ENCODE peak calls at places on chromosome 7, in seven cellular contexts. W is brain microvascular endothelial cell, K is heart right ventricle, L is AG04450, H is H1, O is psoas muscle, G is heart left ventricle. I is an unnamed sample. For H3K27me3, the result is how much of the 10 kb centered on the place peaks cover.

GRCh38 chr7:101127460-101128039 is 646 bp downstream of the SERPINE1 start:
- DNase-seq in W (no peak), K (no peak), L (no peak), H (no peak), O (no peak), G (no peak), I (no peak)

GRCh38 chr7:76369011-76369410 is 10.2 kb upstream of the YWHAG start:
- DNase-seq in W (no peak), K (no peak), L (no peak), H (no peak), O (no peak), G (no peak), I (no peak)

GRCh38 chr7:2403718-2404648 is 572 bp downstream of the CHST12 start:
- DNase-seq in W (peak), K (no peak), L (no peak), H (no peak), O (peak), G (peak), I (peak)

GRCh38 chr7:158175779-158176178 is 411.8 kb downstream of the PTPRN2 start:
- DNase-seq in W (no peak), K (no peak), L (no peak), H (no peak), O (no peak), G (no peak), I (peak)

GRCh38 chr7:17506601-17507000 is 208.1 kb downstream of the AHR start:
- DNase-seq in W (no peak), K (no peak), L (no peak), H (no peak), O (no peak), G (no peak), I (no peak)

GRCh38 chr7:127996253-127997071 is 34.8 kb downstream of the LRRC4 start:
- DNase-seq in W (no peak), K (no peak), L (no peak), H (no peak), O (no peak), G (no peak), I (no peak)

GRCh38 chr7:119969054-119969453 is 303.9 kb upstream of the KCND2 start:
- DNase-seq in W (no peak), K (no peak), L (no peak), H (no peak), O (no peak), G (no peak), I (no peak)

GRCh38 chr7:24378871-24379608 is 95.0 kb downstream of the NPY start:
- DNase-seq in W (peak), K (no peak), L (peak), H (no peak), O (no peak), G (no peak), I (no peak)

GRCh38 chr7:42099076-42099836 is 137.8 kb downstream of the GLI3 start:
- DNase-seq in W (no peak), K (no peak), L (no peak), H (no peak), O (no peak), G (no peak), I (no peak)

GRCh38 chr7:2260820-2261219 is 18.8 kb downstream of the NUDT1 start:
- DNase-seq in W (no peak), K (no peak), L (no peak), H (no peak), O (no peak), G (no peak), I (no peak)

GRCh38 chr7:132255084-132255483 is 321.2 kb downstream of the PLXNA4 start:
- DNase-seq in W (no peak), K (no peak), L (no peak), H (no peak), O (no peak), G (no peak), I (no peak)

GRCh38 chr7:50795831-50796230 is 13.1 kb upstream of the GRB10 start:
- DNase-seq in W (no peak), K (no peak), L (no peak), H (no peak), O (no peak), G (no peak), I (no peak)

GRCh38 chr7:2270495-2270894 is 28.5 kb downstream of the NUDT1 start:
- DNase-seq in W (no peak), K (no peak), L (no peak), H (no peak), O (no peak), G (no peak), I (no peak)

GRCh38 chr7:47045592-47045991 is 536.3 kb downstream of the TNS3 start:
- DNase-seq in W (peak), K (no peak), L (no peak), H (no peak), O (no peak), G (no peak), I (no peak)

GRCh38 chr7:132455306-132455705 is 121.0 kb downstream of the PLXNA4 start:
- DNase-seq in W (no peak), K (no peak), L (no peak), H (no peak), O (no peak), G (no peak), I (no peak)

GRCh38 chr7:43649755-43650274 is 66.9 kb downstream of the STK17A start:
- DNase-seq in W (no peak), K (no peak), L (no peak), H (no peak), O (no peak), G (no peak), I (no peak)

GRCh38 chr7:77838929-77839491 is 40.4 kb downstream of the PHTF2 start:
- DNase-seq in W (no peak), K (no peak), L (no peak), H (no peak), O (no peak), G (no peak), I (no peak)

GRCh38 chr7:151381333-151382078 is 28.3 kb downstream of the WDR86 start:
- DNase-seq in W (no peak), K (no peak), L (no peak), H (no peak), O (no peak), G (no peak), I (no peak)

GRCh38 chr7:80637911-80638765 is at the start of gene CD36:
- DNase-seq in W (no peak), K (peak), L (no peak), H (no peak), O (no peak), G (peak), I (no peak)

GRCh38 chr7:51029586-51030230 is 247.0 kb upstream of the GRB10 start:
- DNase-seq in W (peak), K (no peak), L (peak), H (no peak), O (no peak), G (no peak), I (no peak)

GRCh38 chr7:64992971-64993370 is 2.1 kb upstream of the ZNF117 start:
- DNase-seq in W (no peak), K (no peak), L (no peak), H (no peak), O (no peak), G (no peak), I (no peak)

GRCh38 chr7:134995239-134996096 is 9.2 kb downstream of the AGBL3 start:
- DNase-seq in W (no peak), K (no peak), L (no peak), H (no peak), O (no peak), G (no peak), I (no peak)

GRCh38 chr7:47669178-47669878 is 87.4 kb upstream of the TNS3 start:
- DNase-seq in W (peak), K (peak), L (peak), H (no peak), O (peak), G (peak), I (peak)

GRCh38 chr7:155985518-155986427 is 173.5 kb upstream of the SHH start:
- DNase-seq in W (no peak), K (no peak), L (no peak), H (no peak), O (no peak), G (no peak), I (no peak)

GRCh38 chr7:76997381-76998262 is 34.5 kb downstream of the SPDYE17 start:
- DNase-seq in W (no peak), K (no peak), L (no peak), H (no peak), O (no peak), G (no peak), I (no peak)

GRCh38 chr7:80588591-80588990 is 49.9 kb upstream of the CD36 start:
- DNase-seq in W (no peak), K (no peak), L (no peak), H (no peak), O (no peak), G (no peak), I (no peak)

GRCh38 chr7:138538518-138538917 is 78.5 kb downstream of the TRIM24 start:
- DNase-seq in W (peak), K (no peak), L (peak), H (no peak), O (no peak), G (no peak), I (no peak)

GRCh38 chr7:100369105-100369504 is 4.2 kb upstream of the PILRA start:
- DNase-seq in W (no peak), K (peak), L (no peak), H (no peak), O (peak), G (peak), I (peak)

GRCh38 chr7:12386237-12386839 is 17.3 kb downstream of the VWDE start:
- DNase-seq in W (no peak), K (no peak), L (no peak), H (no peak), O (no peak), G (no peak), I (no peak)

GRCh38 chr7:151727579-151728285 is 149.2 kb downstream of the PRKAG2 start:
- DNase-seq in W (peak), K (peak), L (peak), H (peak), O (peak), G (peak), I (peak)

GRCh38 chr7:95324396-95324795 is at the start of gene PON1:
- DNase-seq in W (no peak), K (no peak), L (no peak), H (no peak), O (no peak), G (no peak), I (no peak)

GRCh38 chr7:146175716-146176115 is 59.1 kb downstream of the CNTNAP2 start:
- DNase-seq in W (peak), K (no peak), L (no peak), H (no peak), O (no peak), G (no peak), I (no peak)
- TF ChIP-seq CTCF in W (peak), K (no peak), L (no peak), H (no peak), O (no peak), G (no peak), I (no peak)

GRCh38 chr7:27236053-27236410 is 6.6 kb upstream of the EVX1 start:
- DNase-seq in W (no peak), K (no peak), L (no peak), H (no peak), O (no peak), G (no peak), I (no peak)
- H3K27me3 ChIP-seq in W (half or more), K (half or more), L (half or more), H (half or more), O (under half), G (half or more), I (under half)

GRCh38 chr7:98235901-98236300 is 16.1 kb downstream of the TECPR1 start:
- DNase-seq in W (no peak), K (no peak), L (no peak), H (no peak), O (peak), G (no peak), I (no peak)

GRCh38 chr7:98232799-98233198 is 19.2 kb downstream of the TECPR1 start:
- DNase-seq in W (no peak), K (no peak), L (no peak), H (no peak), O (no peak), G (no peak), I (no peak)

GRCh38 chr7:98233241-98234070 is 18.6 kb downstream of the TECPR1 start:
- DNase-seq in W (no peak), K (no peak), L (no peak), H (no peak), O (no peak), G (no peak), I (no peak)

GRCh38 chr7:98236366-98237185 is 15.5 kb downstream of the TECPR1 start:
- DNase-seq in W (no peak), K (no peak), L (no peak), H (no peak), O (peak), G (no peak), I (no peak)

DNA sequence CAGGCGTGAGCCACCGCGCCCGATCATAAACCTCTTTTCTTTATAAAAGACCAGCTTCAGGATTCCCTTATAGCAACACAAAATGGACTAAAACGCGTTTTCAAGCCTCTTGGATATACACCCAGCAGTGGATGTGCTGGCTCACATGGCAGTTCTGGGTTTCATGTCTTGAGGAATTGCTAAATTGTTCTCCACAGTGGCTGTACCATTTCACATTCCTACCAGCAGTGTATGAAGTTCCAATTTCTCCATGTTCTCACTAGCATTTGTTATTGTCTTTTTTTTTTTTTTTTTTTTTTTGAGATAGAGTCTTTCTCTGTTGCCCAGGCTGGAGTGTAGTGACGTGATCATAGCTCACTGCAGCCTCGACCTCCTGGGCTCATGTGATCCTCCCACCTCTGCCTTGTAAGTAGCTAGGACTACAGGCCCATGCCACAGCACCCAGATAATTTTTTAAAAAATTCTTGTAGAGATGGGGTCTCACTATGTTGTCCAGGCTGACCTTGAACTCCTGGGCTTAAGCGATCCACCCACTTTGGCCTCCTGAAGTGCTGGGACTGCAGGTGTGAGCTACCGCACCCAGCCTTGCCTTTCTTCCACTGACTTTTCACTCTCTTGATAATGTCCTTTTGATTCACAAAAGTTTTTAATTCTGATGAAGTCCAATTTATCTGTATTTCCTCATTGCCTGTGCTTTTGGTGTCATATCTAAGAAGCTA is 17.4 kb downstream of the TECPR1 start:
- DNase-seq in W (peak), K (no peak), L (no peak), H (no peak), O (peak), G (no peak), I (no peak)
- TF ChIP-seq CTCF in W (peak), K (no peak), L (peak), H (no peak), O (no peak), G (no peak), I (no peak)

DNA sequence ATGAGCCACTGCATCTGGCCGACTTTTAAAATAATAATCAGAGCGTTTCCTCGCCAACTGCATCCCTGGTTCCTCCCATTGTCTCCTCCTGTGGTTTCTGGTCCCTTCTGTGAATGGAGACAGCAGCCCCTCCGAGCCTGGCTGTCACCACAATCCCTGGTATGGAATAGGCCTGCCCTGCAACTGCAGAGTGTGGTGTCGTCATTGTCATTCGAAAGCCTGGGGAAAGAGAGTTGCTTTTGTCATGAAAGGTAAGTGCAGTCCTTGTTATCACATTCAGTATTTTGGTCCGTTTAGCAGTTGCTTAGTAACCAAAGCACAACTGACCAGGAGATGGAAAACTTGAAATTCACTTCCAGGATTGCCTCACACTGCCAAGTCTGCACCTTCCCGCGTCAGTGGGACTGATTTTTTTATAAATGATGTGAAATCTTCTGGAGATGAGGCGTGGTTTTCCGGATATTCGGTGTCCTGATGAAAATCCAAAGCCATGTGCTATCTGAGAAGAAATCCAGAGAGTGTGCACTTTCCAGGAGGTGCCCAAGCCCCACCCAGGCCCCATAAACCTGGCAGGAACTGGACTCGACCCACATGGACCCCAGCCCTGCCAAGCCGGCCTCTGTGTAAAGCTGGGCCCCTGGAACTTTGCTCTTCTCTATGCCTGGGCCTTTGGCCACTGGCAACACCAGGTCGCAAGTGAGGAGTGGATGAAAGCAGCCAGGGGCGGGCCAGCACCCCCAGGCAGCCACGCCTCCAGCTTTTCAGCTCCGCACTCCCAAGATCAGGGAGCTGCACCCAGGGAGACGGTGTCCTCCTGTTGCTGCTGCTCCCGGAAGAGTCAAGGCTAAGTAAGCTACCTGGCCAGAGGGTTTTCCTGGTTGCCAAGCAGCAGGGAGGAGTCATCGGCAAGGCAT is 133.7 kb upstream of the SH2B2 start:
- DNase-seq in W (peak), K (peak), L (no peak), H (peak), O (no peak), G (peak), I (no peak)
- H3K27me3 ChIP-seq in W (under half), K (under half), L (under half), H (under half), O (under half), G (under half), I (under half)

DNA sequence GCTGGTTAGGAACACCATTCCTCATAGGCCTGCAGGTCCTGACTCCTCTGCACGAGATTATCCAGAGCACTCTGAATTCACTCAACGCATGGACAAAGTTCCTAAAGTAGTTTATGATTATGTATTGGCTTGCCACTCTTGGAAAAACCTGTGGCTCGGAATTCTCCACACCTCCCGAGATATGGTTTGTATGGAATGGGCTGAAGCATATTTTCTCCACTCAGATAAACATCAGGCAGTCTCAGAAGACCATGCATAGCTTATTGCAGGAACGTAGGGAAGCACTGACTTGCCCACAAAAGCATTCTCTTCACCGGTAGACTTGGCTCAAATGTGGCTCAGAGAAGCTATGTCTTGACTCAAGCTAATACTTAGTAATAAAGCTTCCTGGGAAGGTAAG is 338.6 kb upstream of the NFE2L3 start:
- DNase-seq in W (no peak), K (no peak), L (no peak), H (no peak), O (no peak), G (no peak), I (no peak)
- TF ChIP-seq CTCF in W (no peak), K (no peak), L (no peak), H (no peak), O (no peak), G (no peak), I (no peak)

GRCh38 chr7:5429857-5430611 is 6.4 kb upstream of the TNRC18 start:
- DNase-seq in W (no peak), K (no peak), L (no peak), H (no peak), O (peak), G (peak), I (no peak)
- H3K27me3 ChIP-seq in W (under half), K (under half), L (under half), H (half or more), O (under half), G (under half), I (under half)

GRCh38 chr7:143329471-143330170 is 13.7 kb downstream of the CLCN1 start:
- DNase-seq in W (no peak), K (no peak), L (no peak), H (no peak), O (no peak), G (no peak), I (no peak)
- TF ChIP-seq CTCF in W (no peak), K (no peak), L (no peak), H (peak), O (no peak), G (no peak), I (no peak)

GRCh38 chr7:157019718-157020451 is 9.4 kb upstream of the MNX1 start:
- DNase-seq in W (no peak), K (no peak), L (no peak), H (no peak), O (no peak), G (no peak), I (no peak)

GRCh38 chr7:157022681-157023588 is 12.5 kb upstream of the MNX1 start:
- DNase-seq in W (no peak), K (no peak), L (no peak), H (no peak), O (no peak), G (no peak), I (no peak)

GRCh38 chr7:157020514-157021070 is 10.1 kb upstream of the MNX1 start:
- DNase-seq in W (no peak), K (no peak), L (no peak), H (no peak), O (no peak), G (no peak), I (no peak)

GRCh38 chr7:157021893-157022680 is 11.6 kb upstream of the MNX1 start:
- DNase-seq in W (no peak), K (no peak), L (no peak), H (no peak), O (no peak), G (no peak), I (no peak)

GRCh38 chr7:157021071-157021891 is 10.8 kb upstream of the MNX1 start:
- DNase-seq in W (no peak), K (no peak), L (no peak), H (no peak), O (no peak), G (no peak), I (no peak)
- H3K27me3 ChIP-seq in W (half or more), K (half or more), L (half or more), H (half or more), O (under half), G (half or more), I (half or more)

GRCh38 chr7:85186083-85186520 is 754 bp downstream of the SEMA3D start:
- DNase-seq in W (peak), K (peak), L (no peak), H (no peak), O (peak), G (peak), I (peak)

GRCh38 chr7:85186521-85187241 is at the start of gene SEMA3D:
- DNase-seq in W (peak), K (peak), L (peak), H (peak), O (peak), G (peak), I (peak)

GRCh38 chr7:85185355-85186082 is 1.3 kb downstream of the SEMA3D start:
- DNase-seq in W (peak), K (peak), L (no peak), H (no peak), O (peak), G (peak), I (peak)

GRCh38 chr7:85191383-85191782 is 4.5 kb upstream of the SEMA3D start:
- DNase-seq in W (no peak), K (no peak), L (no peak), H (no peak), O (no peak), G (no peak), I (no peak)
- TF ChIP-seq CTCF in W (peak), K (peak), L (peak), H (no peak), O (peak), G (peak), I (peak)

GRCh38 chr7:141417506-141417905 is 133.7 kb upstream of the AGK start:
- DNase-seq in W (no peak), K (no peak), L (no peak), H (no peak), O (no peak), G (no peak), I (no peak)
- H3K27me3 ChIP-seq in W (under half), K (under half), L (under half), H (under half), O (under half), G (under half), I (under half)

I was measured in right atrium auricular region.